ENCODE peak calls at places on chromosomes 4 and X, in six cellular contexts. Q, T, X, J, D and L are unnamed samples.

GRCh38 chr4:127533028-127533700 is 99.6 kb upstream of the INTU start:
- DNase-seq in Q (peak), T (no peak), X (peak), J (peak), D (no peak), L (peak)

GRCh38 chr4:158624889-158625478 is 46.7 kb downstream of the C4orf46 start:
- DNase-seq in Q (no peak), T (no peak), X (peak), J (no peak), D (no peak), L (no peak)

GRCh38 chr4:163693776-163694175 is 199.3 kb downstream of the TMA16 start:
- DNase-seq in Q (no peak), T (no peak), X (peak), J (no peak), D (no peak), L (no peak)

GRCh38 chrX:24259544-24260240 is 54.2 kb downstream of the SUPT20HL2 start:
- DNase-seq in Q (no peak), T (peak), X (peak), J (no peak), D (no peak), L (no peak)

GRCh38 chrX:53116101-53116500 is 22.2 kb downstream of the KANTR start:
- DNase-seq in Q (no peak), T (no peak), X (peak), J (no peak), D (no peak), L (no peak)

GRCh38 chrX:29478336-29479069 is 736.9 kb upstream of the MAGEB2 start:
- DNase-seq in Q (no peak), T (peak), X (peak), J (no peak), D (no peak), L (no peak)

GRCh38 chr4:126906466-126906865 is 726.3 kb upstream of the INTU start:
- DNase-seq in Q (no peak), T (no peak), X (no peak), J (no peak), D (no peak), L (no peak)

GRCh38 chr4:174284181-174284886 is 623 bp downstream of the CEP44 start:
- DNase-seq in Q (no peak), T (peak), X (peak), J (no peak), D (no peak), L (no peak)

GRCh38 chr4:125319311-125319710 is 4.6 kb downstream of the FAT4 start:
- DNase-seq in Q (no peak), T (no peak), X (peak), J (no peak), D (no peak), L (no peak)

GRCh38 chr4:4668355-4669210 is 126.7 kb upstream of the STX18 start:
- DNase-seq in Q (no peak), T (no peak), X (peak), J (no peak), D (no peak), L (no peak)

GRCh38 chr4:94036964-94037363 is 170.7 kb upstream of the SMARCAD1 start:
- DNase-seq in Q (no peak), T (no peak), X (no peak), J (no peak), D (no peak), L (no peak)

GRCh38 chr4:8849266-8850073 is 22.2 kb downstream of the HMX1 start:
- DNase-seq in Q (no peak), T (no peak), X (no peak), J (peak), D (no peak), L (peak)

GRCh38 chr4:40995850-40996249 is 218.5 kb downstream of the APBB2 start:
- DNase-seq in Q (no peak), T (no peak), X (peak), J (no peak), D (no peak), L (no peak)

GRCh38 chr4:45453258-45453841 is 670.5 kb downstream of the GABRG1 start:
- DNase-seq in Q (no peak), T (peak), X (peak), J (no peak), D (no peak), L (no peak)

GRCh38 chrX:22486326-22486725 is 213.6 kb downstream of the CBLL2 start:
- DNase-seq in Q (no peak), T (no peak), X (peak), J (no peak), D (no peak), L (no peak)

GRCh38 chr4:89572224-89572858 is 264.6 kb downstream of the SNCA start:
- DNase-seq in Q (no peak), T (no peak), X (peak), J (no peak), D (no peak), L (no peak)

GRCh38 chrX:146243071-146243470 is 425.4 kb downstream of the SLITRK2 start:
- DNase-seq in Q (no peak), T (no peak), X (no peak), J (no peak), D (no peak), L (no peak)

GRCh38 chr4:42554072-42554471 is 102.8 kb downstream of the ATP8A1 start:
- DNase-seq in Q (no peak), T (no peak), X (peak), J (no peak), D (no peak), L (no peak)

GRCh38 chr4:169098054-169098896 is 88.2 kb upstream of the CBR4 start:
- DNase-seq in Q (no peak), T (no peak), X (peak), J (no peak), D (no peak), L (no peak)

GRCh38 chr4:67721770-67722597 is 21.0 kb upstream of the UBA6 start:
- DNase-seq in Q (no peak), T (no peak), X (peak), J (no peak), D (no peak), L (no peak)

GRCh38 chrX:46386511-46386910 is 158.7 kb downstream of the ZNF674 start:
- DNase-seq in Q (no peak), T (no peak), X (no peak), J (no peak), D (no peak), L (no peak)
- TF ChIP-seq CTCF in Q (no peak), T (no peak), X (no peak), J (no peak), D (no peak), L (no peak)

DNA sequence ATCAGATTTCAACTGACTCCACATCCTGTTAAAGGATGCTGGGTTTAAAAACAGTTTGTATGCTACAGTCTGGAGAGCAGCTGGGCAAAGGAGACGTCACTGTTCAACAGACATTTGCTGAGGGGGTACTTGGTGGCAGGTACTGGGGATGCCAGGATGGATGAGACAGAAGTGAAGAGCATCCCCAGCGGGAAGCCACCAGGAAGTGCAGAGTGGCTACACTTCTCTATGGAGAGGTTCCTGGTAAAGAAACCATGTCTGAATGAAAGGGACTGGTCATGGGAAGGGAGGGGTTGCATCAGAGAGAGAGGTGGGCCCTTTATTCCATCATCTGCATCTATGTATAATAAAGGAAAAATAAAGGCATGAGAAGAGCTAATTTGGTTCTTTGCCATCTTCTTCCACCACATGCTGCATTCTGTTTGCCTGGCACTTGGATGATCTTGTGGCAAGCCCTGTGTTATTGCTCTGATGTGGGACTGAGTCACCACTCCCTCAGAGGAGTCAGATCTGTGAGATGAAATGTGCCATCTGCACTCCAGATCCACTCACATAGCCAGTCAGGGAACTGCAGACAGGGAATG is 144.9 kb downstream of the SOWAHB start:
- DNase-seq in Q (no peak), T (no peak), X (peak), J (no peak), D (no peak), L (no peak)
- TF ChIP-seq CTCF in Q (no peak), T (no peak), X (no peak), J (no peak), D (no peak), L (no peak)

GRCh38 chrX:135484636-135485289 is 35.7 kb upstream of the INTS6L start:
- DNase-seq in Q (no peak), T (no peak), X (peak), J (no peak), D (no peak), L (no peak)
- TF ChIP-seq CTCF in Q (peak), T (peak), X (peak), J (peak), D (no peak), L (no peak)

GRCh38 chr4:26464420-26465095 is 25.7 kb downstream of the CCKAR start:
- DNase-seq in Q (no peak), T (no peak), X (no peak), J (no peak), D (no peak), L (no peak)

GRCh38 chr4:26468977-26469376 is 21.3 kb downstream of the CCKAR start:
- DNase-seq in Q (no peak), T (no peak), X (no peak), J (no peak), D (no peak), L (no peak)

GRCh38 chr4:26468283-26468949 is 21.9 kb downstream of the CCKAR start:
- DNase-seq in Q (no peak), T (no peak), X (no peak), J (no peak), D (no peak), L (no peak)

GRCh38 chr4:26466871-26467270 is 23.4 kb downstream of the CCKAR start:
- DNase-seq in Q (no peak), T (no peak), X (no peak), J (no peak), D (no peak), L (no peak)

DNA sequence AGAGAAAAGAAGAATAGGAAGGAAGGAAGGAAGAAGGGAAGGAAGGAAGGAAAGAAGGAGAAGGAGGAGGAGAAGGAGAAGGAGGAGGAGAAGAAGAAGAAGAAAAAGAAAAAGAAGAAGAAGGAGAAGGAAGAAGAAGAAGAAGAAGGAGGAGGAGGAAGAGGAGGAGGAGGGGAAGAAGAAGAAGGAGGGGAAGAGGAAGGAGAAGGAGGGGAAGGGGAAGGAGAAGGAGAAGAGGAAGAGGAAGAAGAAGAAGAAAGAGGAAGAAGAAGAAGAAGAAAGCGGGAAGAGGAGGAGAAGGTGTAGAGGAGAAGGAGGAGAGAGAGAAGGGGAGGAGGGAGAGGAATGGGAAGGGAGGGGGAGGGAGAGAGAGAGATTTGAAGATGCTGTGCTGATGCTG is 22.6 kb downstream of the CCKAR start:
- DNase-seq in Q (no peak), T (no peak), X (no peak), J (no peak), D (no peak), L (no peak)
- TF ChIP-seq CTCF in Q (no peak), T (no peak), X (no peak), J (no peak), D (no peak), L (no peak)